ENCODE peak calls at places on chromosomes 11 and 22, in six cellular contexts. One of them, this sample, is unnamed.
A peak's percentile ranks its signal among the peaks of the same experiment; 100 is the strongest.

GRCh38 chr11:27124514-27125264 is 84.1 kb downstream of the BBOX1 start:
- DNase-seq in hypothalamus: no peak
- DNase-seq in A549: no peak
- DNase-seq in brain pericyte: no peak
- DNase-seq in heart left ventricle: no peak
- DNase-seq in bronchial epithelial cell: peak; percentile 61
- DNase-seq in this sample: no peak

GRCh38 chr11:119056397-119056999 is 507 bp downstream of the HYOU1 start:
- DNase-seq in hypothalamus: no peak
- DNase-seq in A549: peak; percentile 13
- DNase-seq in brain pericyte: no peak
- DNase-seq in heart left ventricle: peak; percentile 23
- DNase-seq in bronchial epithelial cell: peak; percentile 47
- DNase-seq in this sample: peak; percentile 42

GRCh38 chr11:111395081-111395480 is 16.0 kb upstream of the POU2AF1 start:
- DNase-seq in hypothalamus: no peak
- DNase-seq in A549: no peak
- DNase-seq in brain pericyte: no peak
- DNase-seq in heart left ventricle: no peak
- DNase-seq in bronchial epithelial cell: no peak
- DNase-seq in this sample: no peak

GRCh38 chr22:34111210-34111824 is 191.0 kb upstream of the LARGE1 start:
- DNase-seq in hypothalamus: no peak
- DNase-seq in A549: peak; percentile 13
- DNase-seq in brain pericyte: no peak
- DNase-seq in heart left ventricle: peak; percentile 8
- DNase-seq in bronchial epithelial cell: peak; percentile 12
- DNase-seq in this sample: no peak

GRCh38 chr22:36147196-36147788 is 13.3 kb downstream of the APOL3 start:
- DNase-seq in hypothalamus: no peak
- DNase-seq in A549: no peak
- DNase-seq in brain pericyte: no peak
- DNase-seq in heart left ventricle: no peak
- DNase-seq in bronchial epithelial cell: no peak
- DNase-seq in this sample: no peak

GRCh38 chr11:60633645-60634044 is 65.8 kb upstream of the MS4A8 start:
- DNase-seq in hypothalamus: no peak
- DNase-seq in A549: no peak
- DNase-seq in brain pericyte: no peak
- DNase-seq in heart left ventricle: no peak
- DNase-seq in bronchial epithelial cell: no peak
- DNase-seq in this sample: no peak

GRCh38 chr22:44423556-44423955 is 74.5 kb downstream of the RTL6 start:
- DNase-seq in hypothalamus: no peak
- DNase-seq in A549: no peak
- DNase-seq in brain pericyte: no peak
- DNase-seq in heart left ventricle: no peak
- DNase-seq in bronchial epithelial cell: no peak
- DNase-seq in this sample: no peak

GRCh38 chr11:131999084-131999483 is 628.7 kb downstream of the NTM start:
- DNase-seq in hypothalamus: no peak
- DNase-seq in A549: no peak
- DNase-seq in brain pericyte: no peak
- DNase-seq in heart left ventricle: no peak
- DNase-seq in bronchial epithelial cell: peak; percentile 21
- DNase-seq in this sample: no peak

GRCh38 chr11:58243954-58244353 is 15.2 kb upstream of the OR10Q1 start:
- DNase-seq in hypothalamus: no peak
- DNase-seq in A549: no peak
- DNase-seq in brain pericyte: no peak
- DNase-seq in heart left ventricle: no peak
- DNase-seq in bronchial epithelial cell: no peak
- DNase-seq in this sample: no peak

GRCh38 chr11:24386551-24387404 is 110.1 kb upstream of the LUZP2 start:
- DNase-seq in hypothalamus: no peak
- DNase-seq in A549: no peak
- DNase-seq in brain pericyte: peak; percentile 0
- DNase-seq in heart left ventricle: no peak
- DNase-seq in bronchial epithelial cell: peak; percentile 41
- DNase-seq in this sample: no peak

GRCh38 chr11:112118176-112118575 is 31.5 kb downstream of the SDHD start:
- DNase-seq in hypothalamus: no peak
- DNase-seq in A549: no peak
- DNase-seq in brain pericyte: no peak
- DNase-seq in heart left ventricle: no peak
- DNase-seq in bronchial epithelial cell: no peak
- DNase-seq in this sample: no peak

GRCh38 chr22:37090920-37091688 is 18.4 kb downstream of the TMPRSS6 start:
- DNase-seq in hypothalamus: no peak
- DNase-seq in A549: no peak
- DNase-seq in brain pericyte: no peak
- DNase-seq in heart left ventricle: no peak
- DNase-seq in bronchial epithelial cell: no peak
- DNase-seq in this sample: no peak